ENCODE peak calls at places on chromosomes 1 and 21, in nine cellular contexts. O is mucosa of descending colon; X is AG08395; C is activated CD4-positive, alpha-beta T cell treated with anti-CD3 and anti-CD28 coated beads, Interleukin-2, amount 50 U/mL, for 24 hours; Y is hippocampal formation; B is AG04449; H is iris pigment epithelial cell; D is mesenchymal stem cell; V is skeletal muscle cell. W is an unnamed sample.

GRCh38 chr1:12069616-12070244 is 6.6 kb downstream of the TNFRSF8 start:
- DNase-seq in D (no peak), O (no peak), V (no peak), Y (no peak), B (no peak), H (no peak), C (no peak), X (no peak), W (no peak)

GRCh38 chr1:36573445-36573844 is 90.7 kb upstream of the CSF3R start:
- DNase-seq in H (no peak), C (no peak), X (no peak), D (no peak), V (no peak), O (no peak), Y (no peak), B (no peak), W (no peak)

GRCh38 chr1:6243053-6243834 is 735 bp upstream of the HES3 start:
- DNase-seq in O (no peak), H (no peak), X (no peak), Y (no peak), D (no peak), V (no peak), C (no peak), B (no peak), W (no peak)

GRCh38 chr21:18725653-18726052 is 322.1 kb upstream of the TMPRSS15 start:
- DNase-seq in X (no peak), B (no peak), V (no peak), O (no peak), H (no peak), Y (no peak), D (no peak), C (no peak), W (no peak)

GRCh38 chr1:116679091-116679827 is 11.7 kb upstream of the IGSF3 start:
- DNase-seq in H (no peak), V (no peak), C (no peak), B (no peak), Y (no peak), O (no peak), X (no peak), D (no peak), W (no peak)

GRCh38 chr1:41479000-41479807 is 5.3 kb downstream of the EDN2 start:
- DNase-seq in B (no peak), O (peak; percentile 44), C (no peak), D (no peak), H (no peak), V (no peak), Y (peak; percentile 52), X (peak; percentile 87), W (peak; percentile 42)

GRCh38 chr1:67733741-67734690 is 49.0 kb downstream of the GADD45A start:
- DNase-seq in V (no peak), D (no peak), H (no peak), X (no peak), Y (no peak), C (no peak), B (no peak), O (no peak), W (no peak)

GRCh38 chr1:113286156-113286555 is 104.2 kb upstream of the MAGI3 start:
- DNase-seq in O (no peak), D (no peak), V (no peak), Y (no peak), B (no peak), H (no peak), C (no peak), X (no peak), W (no peak)

GRCh38 chr1:228275435-228276342 is 67.8 kb downstream of the OBSCN start:
- DNase-seq in D (peak; percentile 86), B (peak; percentile 19), V (peak; percentile 61), O (peak; percentile 92), X (peak; percentile 89), C (peak; percentile 88), H (peak; percentile 84), Y (peak; percentile 48), W (peak; percentile 88)

GRCh38 chr1:40053138-40053887 is 12.8 kb downstream of the CAP1 start:
- DNase-seq in C (no peak), O (no peak), H (no peak), V (no peak), D (no peak), B (no peak), Y (no peak), X (no peak), W (no peak)

GRCh38 chr1:8047686-8048522 is 21.8 kb upstream of the ERRFI1 start:
- DNase-seq in O (no peak), V (peak; percentile 93), H (peak; percentile 89), B (peak; percentile 71), Y (no peak), C (no peak), X (peak; percentile 60), D (peak; percentile 90), W (peak; percentile 98)

GRCh38 chr1:9239622-9240401 is 5.2 kb downstream of the H6PD start:
- DNase-seq in B (no peak), H (peak; percentile 96), X (no peak), D (peak; percentile 92), V (peak; percentile 91), O (peak; percentile 78), Y (peak; percentile 50), C (peak; percentile 26), W (peak; percentile 98)

GRCh38 chr21:33205476-33205875 is 24.3 kb upstream of the IFNAR2 start:
- DNase-seq in O (no peak), D (no peak), Y (no peak), B (no peak), H (no peak), X (no peak), V (no peak), C (no peak), W (no peak)